ENCODE peak calls at places on chromosomes 5 and 9, in seven cellular contexts. T, E, Z, X, W, A and N are unnamed samples. For H3K4me1 and H3K9me3, the result is how much of the 10 kb centered on the place peaks cover.

GRCh38 chr9:69976165-69976564 is 67.5 kb upstream of the MAMDC2 start:
- DNase-seq in T (no peak), E (no peak), Z (no peak), X (peak), W (peak), A (no peak), N (no peak)

GRCh38 chr5:80246995-80247729 is 8.7 kb downstream of the SERINC5 start:
- DNase-seq in T (peak), E (peak), Z (peak), X (peak), W (peak), A (peak), N (peak)

GRCh38 chr5:66989286-66989685 is 207.3 kb downstream of the CD180 start:
- DNase-seq in T (no peak), E (no peak), Z (no peak), X (peak), W (no peak), A (peak), N (peak)

GRCh38 chr5:173745123-173745522 is 128.7 kb upstream of the BOD1 start:
- DNase-seq in T (no peak), E (no peak), Z (peak), X (no peak), W (no peak), A (no peak), N (no peak)

GRCh38 chr5:104793031-104793430 is 1230.4 kb upstream of the NUDT12 start:
- DNase-seq in T (no peak), E (no peak), Z (no peak), X (no peak), W (peak), A (no peak), N (no peak)

GRCh38 chr5:173631478-173631877 is 15.0 kb upstream of the BOD1 start:
- DNase-seq in T (no peak), E (no peak), Z (no peak), X (no peak), W (no peak), A (no peak), N (no peak)

GRCh38 chr5:161009817-161010216 is 157.8 kb upstream of the ATP10B start:
- DNase-seq in T (no peak), E (no peak), Z (no peak), X (no peak), W (no peak), A (no peak), N (no peak)

GRCh38 chr5:111774525-111774924 is 17.5 kb upstream of the NREP start:
- DNase-seq in T (no peak), E (no peak), Z (no peak), X (peak), W (peak), A (no peak), N (peak)

GRCh38 chr9:95268681-95269080 is 48.8 kb downstream of the FANCC start:
- DNase-seq in T (no peak), E (peak), Z (peak), X (peak), W (peak), A (peak), N (peak)

GRCh38 chr5:169121631-169122420 is 179.1 kb downstream of the SLIT3 start:
- DNase-seq in T (no peak), E (no peak), Z (no peak), X (no peak), W (peak), A (no peak), N (no peak)

GRCh38 chr5:72509401-72509800 is 2.2 kb upstream of the ZNF366 start:
- DNase-seq in T (no peak), E (no peak), Z (no peak), X (no peak), W (no peak), A (no peak), N (peak)

GRCh38 chr5:120564013-120564412 is 99.9 kb downstream of the PRR16 start:
- DNase-seq in T (no peak), E (no peak), Z (no peak), X (no peak), W (no peak), A (no peak), N (peak)

GRCh38 chr9:4604678-4605095 is 57.4 kb upstream of the PLPP6 start:
- DNase-seq in T (peak), E (peak), Z (peak), X (peak), W (peak), A (peak), N (peak)

DNA sequence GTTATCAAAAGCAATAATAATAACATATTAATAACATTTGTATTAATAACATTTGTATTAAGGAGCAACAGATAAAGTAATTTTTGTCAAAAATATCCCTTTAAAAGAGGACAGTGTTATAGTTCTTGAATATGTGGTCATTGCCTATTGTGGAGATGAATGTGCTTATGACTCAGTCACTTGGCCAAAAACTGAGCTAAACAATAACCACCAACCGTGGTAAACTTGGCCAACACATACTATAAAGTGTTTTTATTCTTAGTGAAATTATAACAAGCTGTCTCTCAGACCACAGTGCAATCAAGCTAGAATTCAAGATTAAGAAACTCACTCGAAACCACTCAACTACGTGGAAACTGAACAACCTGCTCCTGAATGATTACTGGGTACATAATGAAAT is 159.2 kb upstream of the PLPPR1 start:
- DNase-seq in T (no peak), E (no peak), Z (no peak), X (no peak), W (no peak), A (no peak), N (no peak)
- H3K4me1 ChIP-seq in T (under half), E (under half), Z (under half), X (under half), W (under half), A (under half), N (under half)

DNA sequence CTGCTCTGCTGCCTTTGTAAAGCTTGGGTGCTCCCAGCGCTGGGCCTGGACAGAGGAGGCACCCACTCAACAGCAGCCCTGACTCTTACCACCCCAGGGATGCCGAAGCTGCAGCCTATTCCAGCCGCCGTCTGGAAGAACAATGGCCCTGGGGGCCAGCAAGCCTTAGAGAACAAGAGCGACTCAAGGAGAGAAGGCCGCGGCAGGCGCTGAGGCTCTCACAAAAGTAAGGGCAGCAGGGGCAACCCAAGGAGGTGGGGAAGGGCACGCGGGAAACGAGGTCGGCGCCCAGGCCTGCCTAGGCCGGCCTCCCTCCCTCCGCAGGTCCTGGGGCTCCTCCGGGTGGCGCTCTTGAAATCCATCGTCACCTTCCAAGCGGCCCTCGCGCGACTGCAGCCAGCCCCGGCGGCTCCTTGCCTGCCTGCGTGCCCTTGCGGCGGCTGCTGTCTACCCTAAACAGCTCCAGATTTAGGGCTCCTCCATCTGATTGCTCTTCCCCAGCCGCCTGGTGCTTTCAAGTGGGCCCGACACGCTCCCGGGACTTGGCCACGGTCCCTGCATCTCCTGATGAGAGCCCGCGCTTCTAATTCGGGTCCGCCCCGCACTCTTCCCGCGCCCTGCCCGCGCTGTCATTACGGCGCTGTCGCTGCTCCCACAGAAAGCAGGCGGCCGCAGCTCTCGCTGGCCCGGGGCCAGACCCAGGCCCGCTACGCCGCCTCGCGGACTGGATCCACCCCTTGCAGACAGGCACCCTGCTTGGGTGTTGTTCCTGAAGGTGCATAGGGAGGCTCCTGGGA is 213.3 kb downstream of the SEMA6A start:
- DNase-seq in T (peak), E (no peak), Z (no peak), X (no peak), W (no peak), A (no peak), N (peak)
- H3K9ac ChIP-seq in T (peak), E (no peak), Z (no peak), X (no peak), W (no peak), A (no peak), N (no peak)

GRCh38 chr9:112997236-112997941 is 14.6 kb downstream of the ZNF883 start:
- DNase-seq in T (no peak), E (no peak), Z (no peak), X (no peak), W (no peak), A (no peak), N (no peak)
- H3K9me3 ChIP-seq in T (half or more), E (under half), Z (under half), X (under half), W (under half), A (half or more), N (half or more)

GRCh38 chr5:146068136-146068717 is 37.1 kb downstream of the PLAC8L1 start:
- DNase-seq in T (no peak), E (no peak), Z (no peak), X (no peak), W (no peak), A (no peak), N (peak)

GRCh38 chr5:146071171-146071570 is 34.2 kb downstream of the PLAC8L1 start:
- DNase-seq in T (no peak), E (no peak), Z (no peak), X (no peak), W (no peak), A (no peak), N (no peak)

GRCh38 chr5:146068977-146069779 is 36.2 kb downstream of the PLAC8L1 start:
- DNase-seq in T (no peak), E (no peak), Z (no peak), X (no peak), W (no peak), A (no peak), N (peak)

GRCh38 chr5:146069780-146070099 is 35.6 kb downstream of the PLAC8L1 start:
- DNase-seq in T (no peak), E (no peak), Z (no peak), X (no peak), W (no peak), A (no peak), N (no peak)

GRCh38 chr5:146066968-146067367 is 38.4 kb downstream of the PLAC8L1 start:
- DNase-seq in T (no peak), E (no peak), Z (no peak), X (no peak), W (no peak), A (no peak), N (peak)
- H3K4me1 ChIP-seq in T (under half), E (under half), Z (under half), X (under half), W (under half), A (under half), N (under half)